ENCODE peak calls at places on chromosomes 11 and 22, in nine cellular contexts. P is EL; K is DMS153; F is naive thymus-derived CD4-positive, alpha-beta T cell; A is cardiac fibroblast; Z is RWPE1; W is suprapubic skin; R is nephron progenitor cell; N is HS-5. V is an unnamed sample.

GRCh38 chr22:45946805-45947600 is 30.0 kb downstream of the WNT7B start:
- DNase-seq in R (no peak), N (no peak), W (no peak), P (no peak), K (no peak), F (no peak), Z (no peak), A (no peak), V (no peak)

GRCh38 chr11:104219081-104219480 is 55.1 kb upstream of the PDGFD start:
- DNase-seq in P (no peak), A (peak; percentile 7), W (peak; percentile 71), R (no peak), N (no peak), F (no peak), K (no peak), Z (no peak), V (no peak)

GRCh38 chr22:28600546-28601143 is 79.0 kb downstream of the TTC28 start:
- DNase-seq in W (no peak), K (peak; percentile 59), P (peak; percentile 54), A (peak; percentile 79), Z (peak; percentile 16), F (peak; percentile 57), R (no peak), N (peak; percentile 10), V (peak; percentile 19)

GRCh38 chr22:49086181-49086580 is 741.5 kb downstream of the BRD1 start:
- DNase-seq in K (peak; percentile 64), P (no peak), A (no peak), W (no peak), N (no peak), F (no peak), Z (no peak), R (no peak), V (no peak)

GRCh38 chr11:533586-534196 is 1.7 kb downstream of the HRAS start:
- DNase-seq in F (no peak), A (no peak), N (no peak), W (peak; percentile 67), P (no peak), Z (no peak), R (no peak), K (no peak), V (no peak)

GRCh38 chr11:74634537-74634936 is 42.2 kb downstream of the POLD3 start:
- DNase-seq in F (no peak), W (no peak), N (peak; percentile 10), R (no peak), P (peak; percentile 42), A (peak; percentile 57), Z (peak; percentile 87), K (no peak), V (peak; percentile 38)

GRCh38 chr22:30301995-30302809 is 12.9 kb upstream of the CASTOR1 start:
- DNase-seq in N (no peak), W (no peak), A (peak; percentile 73), F (no peak), K (no peak), P (peak; percentile 51), Z (no peak), R (no peak), V (no peak)

GRCh38 chr11:7494086-7494775 is 8.9 kb downstream of the OLFML1 start:
- DNase-seq in N (no peak), A (no peak), W (no peak), P (no peak), K (no peak), F (no peak), Z (no peak), R (no peak), V (no peak)

GRCh38 chr11:116112031-116112935 is 608.1 kb upstream of the CADM1 start:
- DNase-seq in W (no peak), K (peak; percentile 10), N (no peak), R (no peak), F (no peak), A (no peak), Z (no peak), P (no peak), V (no peak)

GRCh38 chr11:122717264-122717867 is 61.8 kb downstream of the UBASH3B start:
- DNase-seq in F (no peak), R (no peak), P (no peak), N (no peak), Z (no peak), A (no peak), K (no peak), W (no peak), V (no peak)

GRCh38 chr11:64400667-64401066 is 41.7 kb downstream of the RPS6KA4 start:
- DNase-seq in Z (no peak), F (no peak), N (no peak), A (no peak), K (no peak), P (no peak), W (no peak), R (no peak), V (no peak)

GRCh38 chr11:111735262-111736116 is 30.7 kb downstream of the PPP2R1B start:
- DNase-seq in N (peak; percentile 90), R (peak; percentile 26), W (peak; percentile 94), A (peak; percentile 99), K (peak; percentile 88), Z (peak; percentile 93), P (peak; percentile 99), F (no peak), V (peak; percentile 93)

GRCh38 chr22:36022162-36022561 is 6.5 kb downstream of the RBFOX2 start:
- DNase-seq in N (no peak), A (peak; percentile 59), R (no peak), W (no peak), Z (no peak), F (no peak), P (peak; percentile 49), K (no peak), V (no peak)

GRCh38 chr11:11220786-11221185 is 132.3 kb downstream of the CSNK2A3 start:
- DNase-seq in A (no peak), R (no peak), F (no peak), W (no peak), P (no peak), K (no peak), Z (peak; percentile 81), N (no peak), V (no peak)

GRCh38 chr11:46760429-46761128 is 41.6 kb downstream of the F2 start:
- DNase-seq in F (no peak), P (no peak), R (no peak), N (no peak), Z (no peak), A (no peak), K (no peak), W (no peak), V (no peak)

GRCh38 chr11:44505591-44506054 is 59.8 kb upstream of the CD82 start:
- DNase-seq in F (no peak), N (peak; percentile 19), A (peak; percentile 36), Z (no peak), R (no peak), P (peak; percentile 66), K (no peak), W (no peak), V (peak; percentile 15)

GRCh38 chr22:26053737-26054316 is 115.4 kb upstream of the SEZ6L start:
- DNase-seq in Z (no peak), A (no peak), K (no peak), W (no peak), P (no peak), F (no peak), R (no peak), N (no peak), V (no peak)

GRCh38 chr11:10324474-10324873 is 19.6 kb downstream of the ADM start:
- DNase-seq in A (no peak), R (no peak), W (no peak), Z (no peak), P (no peak), K (no peak), N (no peak), F (no peak), V (no peak)

GRCh38 chr11:61639816-61640443 is 40.3 kb upstream of the DAGLA start:
- DNase-seq in R (no peak), P (no peak), N (no peak), Z (no peak), A (peak; percentile 48), K (no peak), F (no peak), W (no peak), V (no peak)

GRCh38 chr11:70068345-70068744 is 9.8 kb upstream of the ANO1 start:
- DNase-seq in A (no peak), W (no peak), R (no peak), Z (no peak), F (no peak), P (no peak), N (no peak), K (no peak), V (no peak)

GRCh38 chr11:61968758-61969390 is 1.4 kb upstream of the FTH1 start:
- DNase-seq in F (no peak), R (no peak), Z (no peak), N (no peak), P (no peak), A (no peak), W (no peak), K (no peak), V (no peak)

GRCh38 chr11:92643827-92644226 is 325.6 kb upstream of the MTNR1B start:
- DNase-seq in A (no peak), N (no peak), Z (no peak), F (no peak), P (no peak), W (no peak), K (no peak), R (no peak), V (no peak)

GRCh38 chr11:65435330-65435931 is 12.8 kb downstream of the NEAT1 start:
- DNase-seq in A (peak; percentile 68), W (no peak), P (peak; percentile 10), Z (no peak), K (no peak), F (no peak), N (no peak), R (no peak), V (no peak)

GRCh38 chr22:46516638-46517037 is 20.8 kb downstream of the CELSR1 start:
- DNase-seq in P (no peak), F (no peak), R (no peak), N (no peak), Z (no peak), W (peak; percentile 55), A (no peak), K (no peak), V (no peak)

GRCh38 chr22:43393845-43394474 is 17.9 kb upstream of the MPPED1 start:
- DNase-seq in P (no peak), R (no peak), W (no peak), N (no peak), K (no peak), F (no peak), Z (no peak), A (no peak), V (no peak)

GRCh38 chr11:76787911-76788596 is 4.9 kb downstream of the TSKU start:
- DNase-seq in A (peak; percentile 38), K (no peak), N (no peak), Z (peak; percentile 31), W (peak; percentile 78), F (no peak), R (no peak), P (peak; percentile 41), V (peak; percentile 48)

GRCh38 chr11:89182773-89183172 is 5.1 kb downstream of the TYR start:
- DNase-seq in F (no peak), R (no peak), A (peak; percentile 2), P (no peak), Z (no peak), W (no peak), N (no peak), K (no peak), V (peak; percentile 2)

GRCh38 chr22:39135092-39135896 is 17.2 kb downstream of the CBX7 start:
- DNase-seq in K (no peak), R (peak; percentile 82), N (no peak), F (peak; percentile 28), P (peak; percentile 48), A (peak; percentile 42), Z (no peak), W (no peak), V (no peak)

GRCh38 chr11:9615031-9615451 is 41.6 kb downstream of the WEE1 start:
- DNase-seq in P (no peak), N (no peak), A (no peak), K (no peak), F (no peak), R (no peak), Z (no peak), W (no peak), V (no peak)

GRCh38 chr11:11697796-11698195 is 76.0 kb upstream of the GALNT18 start:
- DNase-seq in W (no peak), N (no peak), F (no peak), R (no peak), Z (no peak), A (no peak), K (no peak), P (no peak), V (no peak)